ENCODE peak calls at places on chromosome 19, in eight cellular contexts. One of them, this sample, is unnamed.
A peak's percentile ranks its signal among the peaks of the same experiment; 100 is the strongest.

GRCh38 chr19:58009666-58010301 is 7.2 kb upstream of the ZNF606 start:
- DNase-seq in heart left ventricle: peak; percentile 87
- DNase-seq in mammary epithelial cell: peak; percentile 84
- DNase-seq in pancreas: peak; percentile 82
- DNase-seq in neural progenitor cell: peak; percentile 71
- DNase-seq in fibroblast of the aortic adventitia: peak; percentile 67
- DNase-seq in lung: peak; percentile 59
- DNase-seq in cardiac fibroblast: peak; percentile 87
- DNase-seq in this sample: peak; percentile 78

GRCh38 chr19:33758541-33759013 is 38.1 kb upstream of the KCTD15 start:
- DNase-seq in heart left ventricle: no peak
- DNase-seq in mammary epithelial cell: peak; percentile 21
- DNase-seq in pancreas: peak; percentile 50
- DNase-seq in neural progenitor cell: no peak
- DNase-seq in fibroblast of the aortic adventitia: no peak
- DNase-seq in lung: peak; percentile 51
- DNase-seq in cardiac fibroblast: no peak
- DNase-seq in this sample: no peak

GRCh38 chr19:57103573-57104277 is 16.1 kb upstream of the USP29 start:
- DNase-seq in heart left ventricle: peak; percentile 43
- DNase-seq in mammary epithelial cell: peak; percentile 46
- DNase-seq in pancreas: no peak
- DNase-seq in neural progenitor cell: peak; percentile 51
- DNase-seq in fibroblast of the aortic adventitia: peak; percentile 70
- DNase-seq in lung: peak; percentile 56
- DNase-seq in cardiac fibroblast: peak; percentile 80
- DNase-seq in this sample: peak; percentile 63

GRCh38 chr19:15393963-15394362 is 14.4 kb upstream of the AKAP8 start:
- DNase-seq in heart left ventricle: no peak
- DNase-seq in mammary epithelial cell: no peak
- DNase-seq in pancreas: no peak
- DNase-seq in neural progenitor cell: no peak
- DNase-seq in fibroblast of the aortic adventitia: peak; percentile 28
- DNase-seq in lung: no peak
- DNase-seq in cardiac fibroblast: no peak
- DNase-seq in this sample: peak; percentile 63

GRCh38 chr19:32702010-32702409 is 10.4 kb downstream of the NUDT19 start:
- DNase-seq in heart left ventricle: no peak
- DNase-seq in mammary epithelial cell: no peak
- DNase-seq in pancreas: no peak
- DNase-seq in neural progenitor cell: no peak
- DNase-seq in fibroblast of the aortic adventitia: no peak
- DNase-seq in lung: no peak
- DNase-seq in cardiac fibroblast: no peak
- DNase-seq in this sample: no peak

GRCh38 chr19:17303167-17303939 is at the start of gene ABHD8:
- DNase-seq in heart left ventricle: peak; percentile 96
- DNase-seq in mammary epithelial cell: peak; percentile 85
- DNase-seq in pancreas: peak; percentile 97
- DNase-seq in neural progenitor cell: peak; percentile 99
- DNase-seq in fibroblast of the aortic adventitia: peak; percentile 96
- DNase-seq in lung: peak; percentile 97
- DNase-seq in cardiac fibroblast: peak; percentile 97
- DNase-seq in this sample: peak; percentile 96

GRCh38 chr19:7515471-7516226 is at the start of gene ZNF358:
- DNase-seq in heart left ventricle: peak; percentile 81
- DNase-seq in mammary epithelial cell: no peak
- DNase-seq in pancreas: peak; percentile 85
- DNase-seq in neural progenitor cell: peak; percentile 96
- DNase-seq in fibroblast of the aortic adventitia: peak; percentile 61
- DNase-seq in lung: peak; percentile 51
- DNase-seq in cardiac fibroblast: peak; percentile 79
- DNase-seq in this sample: peak; percentile 58

GRCh38 chr19:10478903-10479384 is 24.2 kb downstream of the KEAP1 start:
- DNase-seq in heart left ventricle: peak; percentile 93
- DNase-seq in mammary epithelial cell: peak; percentile 82
- DNase-seq in pancreas: peak; percentile 92
- DNase-seq in neural progenitor cell: peak; percentile 92
- DNase-seq in fibroblast of the aortic adventitia: peak; percentile 89
- DNase-seq in lung: peak; percentile 89
- DNase-seq in cardiac fibroblast: peak; percentile 90
- DNase-seq in this sample: peak; percentile 94

GRCh38 chr19:40599331-40600085 is 1.7 kb upstream of the LTBP4 start:
- DNase-seq in heart left ventricle: peak; percentile 60
- DNase-seq in mammary epithelial cell: no peak
- DNase-seq in pancreas: no peak
- DNase-seq in neural progenitor cell: peak; percentile 28
- DNase-seq in fibroblast of the aortic adventitia: no peak
- DNase-seq in lung: no peak
- DNase-seq in cardiac fibroblast: no peak
- DNase-seq in this sample: no peak

GRCh38 chr19:40596608-40597328 is 4.4 kb upstream of the LTBP4 start:
- DNase-seq in heart left ventricle: peak; percentile 67
- DNase-seq in mammary epithelial cell: no peak
- DNase-seq in pancreas: peak; percentile 85
- DNase-seq in neural progenitor cell: peak; percentile 84
- DNase-seq in fibroblast of the aortic adventitia: peak; percentile 49
- DNase-seq in lung: peak; percentile 48
- DNase-seq in cardiac fibroblast: peak; percentile 60
- DNase-seq in this sample: peak; percentile 49

GRCh38 chr19:40598918-40599307 is 2.3 kb upstream of the LTBP4 start:
- DNase-seq in heart left ventricle: no peak
- DNase-seq in mammary epithelial cell: no peak
- DNase-seq in pancreas: no peak
- DNase-seq in neural progenitor cell: no peak
- DNase-seq in fibroblast of the aortic adventitia: no peak
- DNase-seq in lung: no peak
- DNase-seq in cardiac fibroblast: no peak
- DNase-seq in this sample: no peak

GRCh38 chr19:40597329-40597838 is 3.8 kb upstream of the LTBP4 start:
- DNase-seq in heart left ventricle: no peak
- DNase-seq in mammary epithelial cell: no peak
- DNase-seq in pancreas: no peak
- DNase-seq in neural progenitor cell: no peak
- DNase-seq in fibroblast of the aortic adventitia: no peak
- DNase-seq in lung: no peak
- DNase-seq in cardiac fibroblast: no peak
- DNase-seq in this sample: no peak

GRCh38 chr19:40598121-40598917 is 2.9 kb upstream of the LTBP4 start:
- DNase-seq in heart left ventricle: peak; percentile 89
- DNase-seq in mammary epithelial cell: peak; percentile 70
- DNase-seq in pancreas: peak; percentile 97
- DNase-seq in neural progenitor cell: peak; percentile 96
- DNase-seq in fibroblast of the aortic adventitia: peak; percentile 87
- DNase-seq in lung: peak; percentile 89
- DNase-seq in cardiac fibroblast: peak; percentile 87
- DNase-seq in this sample: peak; percentile 86
- H3K4me3 ChIP-seq in heart left ventricle: no peak overlapping the region
- H3K4me3 ChIP-seq in mammary epithelial cell: no peak overlapping the region
- H3K4me3 ChIP-seq in pancreas: no peak overlapping the region
- H3K4me3 ChIP-seq in neural progenitor cell: peak overlapping the region; percentile 57
- H3K4me3 ChIP-seq in fibroblast of the aortic adventitia: peak overlapping the region; percentile 65
- H3K4me3 ChIP-seq in lung: no peak overlapping the region
- H3K4me3 ChIP-seq in cardiac fibroblast: peak overlapping the region; percentile 32
- H3K4me3 ChIP-seq in this sample: peak overlapping the region; percentile 57

GRCh38 chr19:2458054-2458453 is 1.3 kb upstream of the LMNB2 start:
- DNase-seq in heart left ventricle: no peak
- DNase-seq in mammary epithelial cell: no peak
- DNase-seq in pancreas: no peak
- DNase-seq in neural progenitor cell: no peak
- DNase-seq in fibroblast of the aortic adventitia: no peak
- DNase-seq in lung: no peak
- DNase-seq in cardiac fibroblast: no peak
- DNase-seq in this sample: no peak

GRCh38 chr19:2460245-2460644 is 3.5 kb upstream of the LMNB2 start:
- DNase-seq in heart left ventricle: no peak
- DNase-seq in mammary epithelial cell: no peak
- DNase-seq in pancreas: no peak
- DNase-seq in neural progenitor cell: no peak
- DNase-seq in fibroblast of the aortic adventitia: no peak
- DNase-seq in lung: no peak
- DNase-seq in cardiac fibroblast: no peak
- DNase-seq in this sample: no peak

GRCh38 chr19:2462635-2463421 is 6.1 kb upstream of the LMNB2 start:
- DNase-seq in heart left ventricle: peak; percentile 91
- DNase-seq in mammary epithelial cell: peak; percentile 92
- DNase-seq in pancreas: peak; percentile 81
- DNase-seq in neural progenitor cell: peak; percentile 99
- DNase-seq in fibroblast of the aortic adventitia: peak; percentile 98
- DNase-seq in lung: peak; percentile 85
- DNase-seq in cardiac fibroblast: peak; percentile 98
- DNase-seq in this sample: peak; percentile 96

GRCh38 chr19:2464389-2464788 is 7.6 kb upstream of the LMNB2 start:
- DNase-seq in heart left ventricle: no peak
- DNase-seq in mammary epithelial cell: no peak
- DNase-seq in pancreas: no peak
- DNase-seq in neural progenitor cell: no peak
- DNase-seq in fibroblast of the aortic adventitia: no peak
- DNase-seq in lung: no peak
- DNase-seq in cardiac fibroblast: no peak
- DNase-seq in this sample: no peak

GRCh38 chr19:2461751-2462634 is 5.2 kb upstream of the LMNB2 start:
- DNase-seq in heart left ventricle: no peak
- DNase-seq in mammary epithelial cell: peak; percentile 59
- DNase-seq in pancreas: peak; percentile 75
- DNase-seq in neural progenitor cell: peak; percentile 78
- DNase-seq in fibroblast of the aortic adventitia: peak; percentile 51
- DNase-seq in lung: peak; percentile 57
- DNase-seq in cardiac fibroblast: peak; percentile 73
- DNase-seq in this sample: peak; percentile 36
- TF ChIP-seq CTCF in heart left ventricle: no peak
- TF ChIP-seq CTCF in mammary epithelial cell: no peak
- TF ChIP-seq CTCF in pancreas: no peak
- TF ChIP-seq CTCF in neural progenitor cell: peak; percentile 3
- TF ChIP-seq CTCF in fibroblast of the aortic adventitia: peak; percentile 44
- TF ChIP-seq CTCF in lung: no peak
- TF ChIP-seq CTCF in cardiac fibroblast: peak; percentile 39
- TF ChIP-seq CTCF in this sample: peak; percentile 16

GRCh38 chr19:43441736-43442135 is 23.7 kb downstream of the LYPD3 start:
- DNase-seq in heart left ventricle: no peak
- DNase-seq in mammary epithelial cell: no peak
- DNase-seq in pancreas: no peak
- DNase-seq in neural progenitor cell: no peak
- DNase-seq in fibroblast of the aortic adventitia: no peak
- DNase-seq in lung: no peak
- DNase-seq in cardiac fibroblast: no peak
- DNase-seq in this sample: no peak

GRCh38 chr19:43437712-43438111 is 23.0 kb downstream of the TEX101 start:
- DNase-seq in heart left ventricle: no peak
- DNase-seq in mammary epithelial cell: no peak
- DNase-seq in pancreas: no peak
- DNase-seq in neural progenitor cell: no peak
- DNase-seq in fibroblast of the aortic adventitia: no peak
- DNase-seq in lung: no peak
- DNase-seq in cardiac fibroblast: no peak
- DNase-seq in this sample: no peak

GRCh38 chr19:43438291-43439162 is 23.8 kb downstream of the TEX101 start:
- DNase-seq in heart left ventricle: peak; percentile 74
- DNase-seq in mammary epithelial cell: peak; percentile 46
- DNase-seq in pancreas: no peak
- DNase-seq in neural progenitor cell: no peak
- DNase-seq in fibroblast of the aortic adventitia: peak; percentile 97
- DNase-seq in lung: peak; percentile 49
- DNase-seq in cardiac fibroblast: peak; percentile 82
- DNase-seq in this sample: peak; percentile 74

GRCh38 chr19:43435775-43436174 is 21.1 kb downstream of the TEX101 start:
- DNase-seq in heart left ventricle: no peak
- DNase-seq in mammary epithelial cell: no peak
- DNase-seq in pancreas: no peak
- DNase-seq in neural progenitor cell: no peak
- DNase-seq in fibroblast of the aortic adventitia: no peak
- DNase-seq in lung: no peak
- DNase-seq in cardiac fibroblast: no peak
- DNase-seq in this sample: no peak

DNA sequence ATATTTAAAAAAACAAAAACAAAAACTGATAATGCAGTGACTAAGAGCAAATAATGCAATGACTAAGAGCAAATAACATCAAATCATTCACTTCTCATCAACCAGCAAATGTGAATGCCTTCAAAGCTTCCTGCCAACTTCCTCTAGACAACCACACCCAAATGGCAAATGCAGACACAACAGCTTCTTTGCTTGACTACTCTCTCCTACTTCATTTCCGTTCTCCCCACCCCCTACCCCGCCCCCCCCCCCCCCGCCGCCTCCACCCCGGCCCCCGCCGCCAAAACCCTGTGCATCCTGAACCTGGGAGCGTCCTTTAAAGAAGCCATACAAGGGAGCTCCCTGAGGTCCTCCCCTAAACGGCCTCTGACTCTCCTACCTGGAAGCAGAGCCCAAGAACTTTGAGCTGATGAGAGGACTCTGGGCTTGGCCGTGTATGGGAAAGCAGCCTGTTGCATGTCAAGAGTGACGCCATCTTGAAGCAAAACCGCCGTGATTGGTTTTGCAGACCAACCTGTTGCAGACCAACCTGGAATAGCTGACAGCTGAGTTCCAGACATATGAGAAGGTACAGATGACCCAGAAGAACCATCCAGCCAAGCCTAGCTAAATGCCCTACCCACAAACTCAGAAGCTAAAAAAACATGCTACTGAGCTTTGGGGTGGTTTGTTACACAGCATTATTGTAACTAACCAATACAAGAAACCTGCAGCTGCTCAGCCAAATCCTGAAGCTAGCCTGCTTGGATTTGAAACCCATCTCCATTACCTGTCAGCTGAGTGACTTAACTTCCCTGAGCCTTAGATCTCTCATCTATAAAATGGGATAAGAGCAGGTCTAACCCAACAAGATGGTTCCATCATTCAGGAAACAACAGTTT is 24.7 kb downstream of the TEX101 start:
- DNase-seq in heart left ventricle: peak; percentile 9
- DNase-seq in mammary epithelial cell: peak; percentile 71
- DNase-seq in pancreas: no peak
- DNase-seq in neural progenitor cell: no peak
- DNase-seq in fibroblast of the aortic adventitia: peak; percentile 80
- DNase-seq in lung: no peak
- DNase-seq in cardiac fibroblast: peak; percentile 46
- DNase-seq in this sample: no peak
- H3K4me3 ChIP-seq in heart left ventricle: no peak overlapping the region
- H3K4me3 ChIP-seq in mammary epithelial cell: no peak overlapping the region
- H3K4me3 ChIP-seq in pancreas: no peak overlapping the region
- H3K4me3 ChIP-seq in neural progenitor cell: no peak overlapping the region
- H3K4me3 ChIP-seq in fibroblast of the aortic adventitia: no peak overlapping the region
- H3K4me3 ChIP-seq in lung: no peak overlapping the region
- H3K4me3 ChIP-seq in cardiac fibroblast: no peak overlapping the region
- H3K4me3 ChIP-seq in this sample: no peak overlapping the region

GRCh38 chr19:5306531-5306930 is 34.1 kb downstream of the PTPRS start:
- DNase-seq in heart left ventricle: no peak
- DNase-seq in mammary epithelial cell: peak; percentile 20
- DNase-seq in pancreas: no peak
- DNase-seq in neural progenitor cell: no peak
- DNase-seq in fibroblast of the aortic adventitia: no peak
- DNase-seq in lung: no peak
- DNase-seq in cardiac fibroblast: no peak
- DNase-seq in this sample: no peak

GRCh38 chr19:5312058-5312457 is 28.6 kb downstream of the PTPRS start:
- DNase-seq in heart left ventricle: no peak
- DNase-seq in mammary epithelial cell: no peak
- DNase-seq in pancreas: no peak
- DNase-seq in neural progenitor cell: no peak
- DNase-seq in fibroblast of the aortic adventitia: no peak
- DNase-seq in lung: no peak
- DNase-seq in cardiac fibroblast: no peak
- DNase-seq in this sample: no peak

GRCh38 chr19:5308471-5309437 is 31.9 kb downstream of the PTPRS start:
- DNase-seq in heart left ventricle: peak; percentile 61
- DNase-seq in mammary epithelial cell: peak; percentile 87
- DNase-seq in pancreas: peak; percentile 85
- DNase-seq in neural progenitor cell: no peak
- DNase-seq in fibroblast of the aortic adventitia: peak; percentile 90
- DNase-seq in lung: peak; percentile 72
- DNase-seq in cardiac fibroblast: peak; percentile 94
- DNase-seq in this sample: peak; percentile 40

GRCh38 chr19:5307655-5308054 is 33.0 kb downstream of the PTPRS start:
- DNase-seq in heart left ventricle: no peak
- DNase-seq in mammary epithelial cell: no peak
- DNase-seq in pancreas: no peak
- DNase-seq in neural progenitor cell: no peak
- DNase-seq in fibroblast of the aortic adventitia: no peak
- DNase-seq in lung: no peak
- DNase-seq in cardiac fibroblast: no peak
- DNase-seq in this sample: no peak

DNA sequence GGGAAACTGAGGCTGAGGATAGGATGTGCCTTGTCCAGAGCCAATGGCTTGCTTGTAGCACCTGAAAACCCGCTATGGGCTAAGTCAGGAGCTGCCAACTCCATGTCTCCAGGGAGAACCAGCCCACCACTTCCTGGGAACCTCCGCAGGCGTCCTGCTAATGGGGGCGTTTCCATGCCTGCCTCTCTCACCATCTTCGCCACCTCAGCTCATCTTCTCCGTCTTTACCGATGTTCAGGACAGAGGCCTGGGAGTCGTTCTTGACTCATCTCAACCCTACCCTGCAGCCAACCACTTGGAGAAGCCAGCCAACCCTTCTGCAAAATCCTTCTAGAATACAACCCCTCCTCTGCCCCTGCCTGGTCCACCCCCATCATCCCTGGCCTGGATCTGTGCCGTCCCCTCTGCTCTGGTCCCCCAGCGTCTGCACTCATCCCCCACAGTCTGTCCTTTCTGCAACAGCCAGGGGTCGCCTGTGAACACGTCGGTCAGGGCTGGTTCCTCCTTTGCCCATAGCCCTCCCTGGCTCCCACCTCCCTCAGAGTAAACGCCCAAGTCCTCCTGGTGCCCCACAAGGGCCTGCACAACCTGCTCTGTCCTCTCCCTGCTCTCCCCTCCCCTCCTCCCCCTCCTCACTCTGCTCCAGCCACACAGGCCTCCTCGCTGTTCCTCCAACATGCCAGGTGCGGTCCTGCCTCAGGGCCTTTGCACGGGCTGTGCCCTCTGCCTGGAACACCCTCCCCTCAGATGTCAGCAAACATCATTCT is 31.0 kb downstream of the PTPRS start:
- DNase-seq in heart left ventricle: no peak
- DNase-seq in mammary epithelial cell: no peak
- DNase-seq in pancreas: no peak
- DNase-seq in neural progenitor cell: no peak
- DNase-seq in fibroblast of the aortic adventitia: peak; percentile 21
- DNase-seq in lung: no peak
- DNase-seq in cardiac fibroblast: no peak
- DNase-seq in this sample: no peak
- TF ChIP-seq CTCF in heart left ventricle: no peak
- TF ChIP-seq CTCF in mammary epithelial cell: no peak
- TF ChIP-seq CTCF in pancreas: no peak
- TF ChIP-seq CTCF in neural progenitor cell: no peak
- TF ChIP-seq CTCF in fibroblast of the aortic adventitia: peak; percentile 31
- TF ChIP-seq CTCF in lung: no peak
- TF ChIP-seq CTCF in cardiac fibroblast: no peak
- TF ChIP-seq CTCF in this sample: no peak

This sample was measured in fibroblast of villous mesenchyme.